ENCODE peak calls at places on chromosomes 5 and 9, in four cellular contexts. One of them, this sample, is unnamed.

GRCh38 chr9:89839427-89839826 is 234.6 kb downstream of the GADD45G start:
- DNase-seq in choroid plexus epithelial cell: no peak
- DNase-seq in ovary: no peak
- DNase-seq in Peyer's patch: no peak
- DNase-seq in this sample: no peak

GRCh38 chr9:99199938-99200539 is 21.7 kb downstream of the ALG2 start:
- DNase-seq in Peyer's patch: no peak
- DNase-seq in choroid plexus epithelial cell: no peak
- DNase-seq in ovary: no peak
- DNase-seq in this sample: no peak

GRCh38 chr9:138011951-138012500 is 134.4 kb downstream of the CACNA1B start:
- DNase-seq in choroid plexus epithelial cell: no peak
- DNase-seq in Peyer's patch: no peak
- DNase-seq in ovary: no peak
- DNase-seq in this sample: no peak

GRCh38 chr9:31908158-31908890 is 476.1 kb upstream of the ACO1 start:
- DNase-seq in ovary: no peak
- DNase-seq in choroid plexus epithelial cell: no peak
- DNase-seq in Peyer's patch: no peak
- DNase-seq in this sample: no peak

GRCh38 chr9:87685431-87685830 is 40.5 kb upstream of the CTSL start:
- DNase-seq in ovary: no peak
- DNase-seq in choroid plexus epithelial cell: peak
- DNase-seq in Peyer's patch: no peak
- DNase-seq in this sample: no peak

GRCh38 chr5:114665551-114665950 is 303.7 kb downstream of the KCNN2 start:
- DNase-seq in Peyer's patch: no peak
- DNase-seq in choroid plexus epithelial cell: no peak
- DNase-seq in ovary: no peak
- DNase-seq in this sample: no peak

GRCh38 chr9:113219972-113220371 is 1.1 kb downstream of the FKBP15 start:
- DNase-seq in ovary: no peak
- DNase-seq in choroid plexus epithelial cell: peak
- DNase-seq in Peyer's patch: no peak
- DNase-seq in this sample: peak

GRCh38 chr9:95666785-95667155 is 150.0 kb upstream of the PTCH1 start:
- DNase-seq in ovary: no peak
- DNase-seq in choroid plexus epithelial cell: no peak
- DNase-seq in Peyer's patch: no peak
- DNase-seq in this sample: no peak

GRCh38 chr9:128550770-128551651 is 1.4 kb upstream of the SPTAN1 start:
- DNase-seq in Peyer's patch: no peak
- DNase-seq in ovary: peak
- DNase-seq in choroid plexus epithelial cell: peak
- DNase-seq in this sample: peak

GRCh38 chr5:96031180-96031579 is 69.5 kb upstream of the ELL2 start:
- DNase-seq in choroid plexus epithelial cell: no peak
- DNase-seq in Peyer's patch: no peak
- DNase-seq in ovary: no peak
- DNase-seq in this sample: no peak

GRCh38 chr9:133250741-133251170 is 24.2 kb downstream of the ABO start:
- DNase-seq in choroid plexus epithelial cell: no peak
- DNase-seq in ovary: no peak
- DNase-seq in Peyer's patch: no peak
- DNase-seq in this sample: no peak

GRCh38 chr9:82206490-82206889 is 217.9 kb downstream of the SPATA31D1 start:
- DNase-seq in ovary: no peak
- DNase-seq in choroid plexus epithelial cell: no peak
- DNase-seq in Peyer's patch: no peak
- DNase-seq in this sample: no peak

GRCh38 chr9:107848598-107848997 is 359.0 kb upstream of the KLF4 start:
- DNase-seq in Peyer's patch: no peak
- DNase-seq in choroid plexus epithelial cell: peak
- DNase-seq in ovary: no peak
- DNase-seq in this sample: peak

GRCh38 chr5:152688561-152689274 is 283.6 kb upstream of the NMUR2 start:
- DNase-seq in Peyer's patch: no peak
- DNase-seq in ovary: no peak
- DNase-seq in choroid plexus epithelial cell: peak
- DNase-seq in this sample: peak

GRCh38 chr9:19445452-19445851 is 36.6 kb downstream of the ACER2 start:
- DNase-seq in ovary: no peak
- DNase-seq in choroid plexus epithelial cell: no peak
- DNase-seq in Peyer's patch: no peak
- DNase-seq in this sample: no peak

GRCh38 chr5:612498-613424 is 621 bp downstream of the CEP72 start:
- DNase-seq in choroid plexus epithelial cell: peak
- DNase-seq in Peyer's patch: peak
- DNase-seq in ovary: no peak
- DNase-seq in this sample: peak

GRCh38 chr5:12947379-12947778 is 997.1 kb downstream of the DNAH5 start:
- DNase-seq in Peyer's patch: no peak
- DNase-seq in choroid plexus epithelial cell: no peak
- DNase-seq in ovary: no peak
- DNase-seq in this sample: no peak

GRCh38 chr9:137967280-137967943 is 89.8 kb downstream of the CACNA1B start:
- DNase-seq in ovary: peak
- DNase-seq in Peyer's patch: peak
- DNase-seq in choroid plexus epithelial cell: no peak
- DNase-seq in this sample: no peak

GRCh38 chr5:181255276-181255675 is 5.7 kb downstream of the TRIM52 start:
- DNase-seq in Peyer's patch: no peak
- DNase-seq in choroid plexus epithelial cell: no peak
- DNase-seq in ovary: no peak
- DNase-seq in this sample: no peak

GRCh38 chr5:157342822-157343402 is 77.0 kb downstream of the CYFIP2 start:
- DNase-seq in Peyer's patch: peak
- DNase-seq in choroid plexus epithelial cell: peak
- DNase-seq in ovary: no peak
- DNase-seq in this sample: peak

DNA sequence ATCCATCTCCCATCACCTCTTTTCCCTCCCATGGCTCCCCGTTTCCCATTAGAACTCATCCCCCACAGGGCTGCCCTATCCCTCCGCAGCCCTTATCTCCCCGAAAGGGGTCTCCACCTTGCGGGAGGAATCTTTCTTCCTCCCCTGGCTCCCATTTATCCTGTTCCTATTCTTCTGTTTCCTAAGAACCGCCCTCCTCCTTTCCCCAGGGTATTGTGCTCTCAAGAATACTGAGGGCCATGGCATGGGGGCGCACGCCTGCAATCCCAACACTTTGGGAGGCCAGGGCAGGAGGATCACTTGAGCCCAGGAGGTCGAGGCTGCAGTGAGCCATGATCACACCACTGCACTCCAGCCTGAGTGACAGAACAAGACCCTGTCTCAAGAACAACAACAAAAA is 665 bp downstream of the CD72 start:
- DNase-seq in choroid plexus epithelial cell: no peak
- DNase-seq in ovary: no peak
- DNase-seq in Peyer's patch: peak
- DNase-seq in this sample: no peak
- TF ChIP-seq CTCF in choroid plexus epithelial cell: no peak
- TF ChIP-seq CTCF in ovary: no peak
- TF ChIP-seq CTCF in Peyer's patch: no peak
- TF ChIP-seq CTCF in this sample: no peak

DNA sequence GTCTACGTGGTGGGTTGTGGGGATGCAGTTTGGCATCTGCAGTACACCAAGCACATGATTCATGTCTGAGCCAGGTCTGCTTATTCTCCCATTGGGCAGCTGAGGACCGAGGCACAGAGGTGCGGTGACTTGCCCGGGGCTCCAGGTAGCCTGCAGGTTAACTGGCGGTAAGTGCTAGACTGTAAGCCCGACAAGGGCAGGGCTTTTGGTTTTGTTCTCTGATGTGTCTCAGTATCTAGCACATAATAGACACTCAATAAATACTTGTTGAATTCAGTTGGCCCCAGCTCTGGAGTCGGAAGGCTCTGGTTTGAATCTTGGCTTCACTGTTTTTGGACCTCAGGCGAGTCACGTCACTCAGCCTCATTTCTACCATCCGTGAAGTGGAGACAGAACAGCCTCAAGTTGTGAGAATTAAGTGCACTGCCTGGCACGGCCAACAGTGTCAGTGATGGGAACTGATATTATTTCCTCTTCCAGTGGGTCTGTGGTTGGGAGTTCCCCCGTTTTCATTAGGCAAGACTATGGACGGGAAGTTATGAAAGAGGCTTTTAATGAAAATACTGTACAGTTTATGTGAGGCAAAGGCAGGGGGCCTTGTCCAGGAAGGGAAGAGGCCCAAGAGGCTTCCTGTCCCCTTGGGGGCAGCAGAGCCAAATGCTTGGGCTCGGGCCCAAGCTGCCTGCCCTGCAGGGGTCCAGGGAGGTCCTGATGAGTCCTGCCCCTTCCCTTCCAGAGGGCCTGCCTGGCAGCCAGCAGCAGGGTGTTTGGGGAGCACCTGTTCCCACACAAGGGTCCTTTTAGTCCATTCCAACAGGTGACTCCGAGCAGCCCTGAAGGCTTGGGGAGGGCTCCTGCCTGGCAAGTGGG is 3.3 kb downstream of the PRELID1 start:
- DNase-seq in ovary: no peak
- DNase-seq in Peyer's patch: no peak
- DNase-seq in choroid plexus epithelial cell: peak
- DNase-seq in this sample: no peak
- H3K4me3 ChIP-seq in ovary: no peak
- H3K4me3 ChIP-seq in Peyer's patch: no peak
- H3K4me3 ChIP-seq in choroid plexus epithelial cell: no peak
- H3K4me3 ChIP-seq in this sample: no peak

DNA sequence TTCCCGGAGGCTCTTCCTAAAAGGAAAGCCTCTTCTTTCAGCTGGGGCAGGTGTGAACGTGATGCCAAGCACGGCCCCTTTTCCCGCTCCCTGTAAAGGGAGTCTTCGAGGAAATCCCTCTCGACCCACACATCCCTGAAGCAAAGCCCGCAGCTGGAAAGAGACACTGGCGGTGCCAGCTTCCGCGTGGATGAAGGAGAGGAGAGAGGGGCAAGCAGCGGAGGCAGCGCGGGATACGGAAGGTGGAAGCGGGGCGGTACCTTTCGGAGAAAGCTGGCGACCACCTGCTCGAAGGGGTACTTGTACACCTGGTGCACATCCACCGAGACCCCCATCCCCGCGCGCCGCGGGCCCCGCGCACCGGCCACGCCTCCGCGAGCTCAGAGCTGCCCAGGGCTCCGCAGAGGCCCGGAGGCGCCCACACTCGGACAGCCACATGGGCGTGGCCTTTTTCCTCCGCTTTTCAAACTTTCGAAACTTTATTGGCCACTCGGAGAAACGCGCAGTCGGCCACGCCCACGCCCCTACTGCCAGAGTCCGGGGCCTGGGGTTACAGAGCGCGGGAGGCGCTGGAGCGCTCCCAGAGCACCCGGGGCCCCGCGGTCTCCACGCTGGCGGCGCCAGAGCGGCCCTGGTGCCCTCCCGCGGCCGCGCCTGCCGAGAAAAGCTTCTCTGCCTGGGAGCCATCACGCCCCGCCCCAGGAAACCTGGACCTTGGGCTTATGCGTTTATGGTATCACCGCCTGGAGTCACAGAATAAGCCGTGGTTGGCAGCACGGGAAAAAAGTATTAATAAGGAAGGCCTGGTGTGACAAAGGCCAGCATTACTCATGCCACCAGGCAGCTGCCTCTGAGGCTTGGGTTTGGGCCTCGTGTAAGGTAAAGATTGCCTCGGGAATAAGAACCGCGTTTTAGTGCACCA is at the start of gene PRELID2:
- DNase-seq in ovary: peak
- DNase-seq in Peyer's patch: peak
- DNase-seq in choroid plexus epithelial cell: peak
- DNase-seq in this sample: peak
- TF ChIP-seq CTCF in ovary: no peak
- TF ChIP-seq CTCF in Peyer's patch: no peak
- TF ChIP-seq CTCF in choroid plexus epithelial cell: no peak
- TF ChIP-seq CTCF in this sample: no peak

DNA sequence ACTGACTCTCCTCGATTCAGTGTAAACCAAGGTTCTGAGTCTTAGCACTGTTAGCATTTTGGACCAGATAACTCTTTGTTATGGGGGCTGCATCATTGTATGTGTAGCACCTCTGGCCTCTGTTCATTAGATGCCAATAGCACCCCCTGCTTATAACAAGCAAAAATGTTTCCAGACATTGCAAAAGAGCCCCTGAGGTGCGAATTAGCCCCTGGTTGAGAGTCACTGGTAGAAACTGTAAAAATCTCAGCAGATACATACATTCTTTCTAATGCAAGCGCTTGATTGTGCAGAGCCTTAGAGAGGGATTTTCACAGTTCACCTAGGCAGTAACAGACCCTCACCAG is 2.8 kb downstream of the ADRB2 start:
- DNase-seq in Peyer's patch: no peak
- DNase-seq in choroid plexus epithelial cell: no peak
- DNase-seq in ovary: no peak
- DNase-seq in this sample: no peak
- H3K4me3 ChIP-seq in Peyer's patch: no peak
- H3K4me3 ChIP-seq in choroid plexus epithelial cell: no peak
- H3K4me3 ChIP-seq in ovary: no peak
- H3K4me3 ChIP-seq in this sample: no peak

DNA sequence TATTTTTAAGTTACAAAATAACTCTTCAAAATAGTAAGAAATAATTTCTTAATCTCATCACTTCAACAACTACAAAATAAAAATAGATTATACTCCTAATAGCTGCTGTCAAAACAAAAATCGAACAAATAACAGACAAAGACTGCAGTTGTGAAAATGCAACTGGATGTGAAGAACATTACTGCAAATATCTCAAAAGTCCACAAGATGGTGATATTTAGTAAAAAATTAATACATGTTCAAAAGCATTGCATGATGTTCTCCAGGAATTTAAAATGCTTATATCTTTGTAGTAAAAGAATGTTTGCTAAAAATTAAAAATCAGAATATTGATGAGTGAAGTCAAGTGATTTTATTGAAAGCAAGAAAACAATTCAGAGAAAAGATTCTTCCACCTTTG is 66.2 kb downstream of the MPDZ start:
- DNase-seq in ovary: no peak
- DNase-seq in choroid plexus epithelial cell: peak
- DNase-seq in Peyer's patch: no peak
- DNase-seq in this sample: peak
- TF ChIP-seq CTCF in ovary: peak
- TF ChIP-seq CTCF in choroid plexus epithelial cell: peak
- TF ChIP-seq CTCF in Peyer's patch: no peak
- TF ChIP-seq CTCF in this sample: peak

GRCh38 chr5:173480896-173481295 is 135.6 kb downstream of the BOD1 start:
- DNase-seq in ovary: no peak
- DNase-seq in choroid plexus epithelial cell: no peak
- DNase-seq in Peyer's patch: no peak
- DNase-seq in this sample: no peak
- H3K4me3 ChIP-seq in ovary: no peak
- H3K4me3 ChIP-seq in choroid plexus epithelial cell: no peak
- H3K4me3 ChIP-seq in Peyer's patch: no peak
- H3K4me3 ChIP-seq in this sample: no peak

This sample was measured in fibroblast of the aortic adventitia.